ENCODE peak calls at places on chromosomes 3 and 15, in eight cellular contexts. P is body of pancreas, B is astrocyte of the spinal cord, T is right atrium auricular region, C is astrocyte of the cerebellum, K is GM12864, N is fibroblast of lung, S is pancreas. Y is an unnamed sample.

GRCh38 chr15:67082007-67082536 is 16.7 kb downstream of the SMAD3 start:
- DNase-seq in S (no peak), B (no peak), N (no peak), K (no peak), C (no peak), P (peak), T (no peak), Y (no peak)

GRCh38 chr3:46406786-46407611 is at the start of the genes CCR5AS and CCRL2:
- DNase-seq in T (peak), B (peak), S (no peak), P (peak), C (no peak), K (no peak), N (peak), Y (peak)

GRCh38 chr3:138921316-138922292 is 25.3 kb downstream of the FOXL2 start:
- DNase-seq in K (no peak), T (no peak), C (peak), P (no peak), S (no peak), B (peak), N (peak), Y (peak)

GRCh38 chr3:62667714-62668113 is 207.5 kb downstream of the CADPS start:
- DNase-seq in T (no peak), C (no peak), B (no peak), S (no peak), K (no peak), N (no peak), P (no peak), Y (no peak)

GRCh38 chr3:100710355-100711198 is 1.3 kb downstream of the TFG start:
- DNase-seq in C (peak), N (peak), B (peak), K (peak), T (no peak), P (peak), S (no peak), Y (peak)

GRCh38 chr3:196740476-196741400 is 1.1 kb downstream of the PAK2 start:
- DNase-seq in C (no peak), P (peak), N (peak), T (peak), K (no peak), B (peak), S (peak), Y (peak)

GRCh38 chr15:68385671-68386586 is 46.0 kb downstream of the ITGA11 start:
- DNase-seq in P (no peak), B (no peak), S (no peak), T (peak), C (no peak), N (no peak), K (no peak), Y (no peak)

GRCh38 chr15:31254431-31255175 is 72.0 kb upstream of the KLF13 start:
- DNase-seq in N (peak), B (peak), C (no peak), P (no peak), K (no peak), T (no peak), S (peak), Y (peak)

GRCh38 chr3:175187586-175187985 is 328.5 kb downstream of the NAALADL2 start:
- DNase-seq in S (no peak), N (peak), T (no peak), B (no peak), C (no peak), K (no peak), P (no peak), Y (no peak)

GRCh38 chr3:164791263-164791662 is 287.0 kb downstream of the SI start:
- DNase-seq in C (no peak), B (no peak), S (no peak), N (no peak), T (no peak), P (no peak), K (no peak), Y (no peak)

GRCh38 chr3:71087109-71088018 is 496.2 kb downstream of the FOXP1 start:
- DNase-seq in N (peak), B (peak), P (no peak), T (no peak), K (peak), C (no peak), S (no peak), Y (peak)

DNA sequence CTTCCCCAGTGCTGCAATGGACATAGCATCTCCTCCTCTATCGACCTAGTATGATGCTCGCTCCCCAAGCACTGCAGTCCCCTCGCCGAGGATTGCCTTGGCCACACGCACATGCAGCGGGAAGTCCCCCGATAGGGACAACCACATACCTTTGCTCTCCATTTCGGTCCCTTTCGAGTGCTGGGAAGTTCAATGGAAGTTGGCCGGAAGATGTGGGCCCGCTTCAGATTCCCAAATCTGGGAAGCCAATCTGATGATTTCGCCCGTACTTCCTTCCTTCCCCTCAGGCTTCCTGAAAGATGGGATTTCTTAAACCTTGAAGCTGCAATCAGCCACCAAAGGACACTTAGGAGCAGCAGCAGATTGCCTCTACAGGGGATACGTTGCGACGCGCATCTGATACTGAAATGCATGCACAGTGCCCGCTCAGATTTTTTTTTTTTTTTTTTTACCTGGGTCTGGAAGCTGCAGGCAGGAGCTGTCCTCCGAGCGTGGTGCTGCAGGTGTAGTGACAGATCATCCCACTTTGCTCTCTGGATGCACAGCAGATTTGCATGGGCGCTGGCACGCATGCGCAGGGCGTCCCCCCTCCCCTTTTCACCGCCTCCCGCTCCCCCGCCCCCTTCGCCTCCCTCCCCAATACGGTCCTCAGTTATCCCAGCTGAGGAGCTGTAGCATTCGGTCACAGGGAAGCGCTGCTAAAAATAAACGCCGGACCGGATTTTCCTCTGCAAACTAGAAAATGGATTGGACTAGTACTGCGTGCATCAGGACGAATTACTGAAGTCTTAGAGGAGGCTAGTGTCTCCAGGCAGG is at the start of gene FGF12:
- DNase-seq in S (peak), P (peak), N (peak), T (peak), C (peak), B (peak), K (no peak), Y (peak)
- H3K4me3 ChIP-seq in S (no peak), P (no peak), N (peak), T (peak), C (peak), B (no peak), K (no peak), Y (no peak)

GRCh38 chr15:25863067-25863967 is at the start of gene ATP10A:
- DNase-seq in N (peak), P (no peak), K (no peak), T (no peak), S (no peak), C (no peak), B (peak), Y (peak)

GRCh38 chr15:25862087-25862468 is 1.0 kb downstream of the ATP10A start:
- DNase-seq in N (peak), T (no peak), P (no peak), K (no peak), C (no peak), B (no peak), S (no peak), Y (no peak)

GRCh38 chr15:25860885-25861866 is 2.0 kb downstream of the ATP10A start:
- DNase-seq in K (no peak), B (no peak), T (no peak), N (no peak), P (no peak), C (no peak), S (no peak), Y (no peak)

GRCh38 chr15:25863968-25864580 is 947 bp upstream of the ATP10A start:
- DNase-seq in B (no peak), P (no peak), S (no peak), C (no peak), T (no peak), K (no peak), N (no peak), Y (no peak)

GRCh38 chr15:25862469-25863066 is 559 bp downstream of the ATP10A start:
- DNase-seq in P (no peak), N (peak), C (no peak), B (peak), S (no peak), T (no peak), K (no peak), Y (peak)
- TF ChIP-seq CTCF in P (no peak), N (no peak), C (no peak), B (no peak), S (no peak), T (no peak), K (no peak), Y (no peak)

GRCh38 chr15:55481842-55482241 is 26.2 kb downstream of the DNAAF4 start:
- DNase-seq in K (no peak), S (no peak), P (no peak), N (no peak), C (no peak), B (no peak), T (no peak), Y (no peak)

DNA sequence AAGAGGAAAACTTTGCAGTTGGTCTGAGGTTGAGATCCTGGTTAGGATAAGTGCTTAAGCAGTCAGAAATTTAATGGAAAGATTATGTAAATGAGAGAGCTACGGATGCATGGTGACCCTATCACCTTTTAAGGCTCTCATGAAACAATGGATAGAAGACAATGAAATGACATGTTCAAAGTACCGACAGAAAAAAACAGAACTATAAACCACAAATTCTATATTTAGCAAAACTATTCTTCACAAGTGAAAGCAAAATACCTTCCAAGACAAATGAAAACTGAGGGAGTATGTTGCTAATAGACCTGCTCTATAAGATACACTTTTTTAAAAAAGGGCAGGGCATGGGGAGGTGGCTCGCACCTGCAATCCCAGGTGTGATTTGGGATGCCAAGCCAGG is 32.2 kb downstream of the DNAAF4 start:
- DNase-seq in P (no peak), T (no peak), S (no peak), C (no peak), K (no peak), N (peak), B (no peak), Y (no peak)
- H3K4me3 ChIP-seq in P (no peak), T (no peak), S (no peak), C (no peak), K (no peak), N (no peak), B (no peak), Y (no peak)

GRCh38 chr3:15305366-15305844 is 27.0 kb downstream of the SH3BP5 start:
- DNase-seq in K (no peak), T (no peak), S (no peak), B (no peak), C (no peak), N (peak), P (no peak), Y (peak)
- TF ChIP-seq CTCF in K (peak), T (peak), S (peak), B (peak), C (peak), N (peak), P (no peak), Y (peak)

DNA sequence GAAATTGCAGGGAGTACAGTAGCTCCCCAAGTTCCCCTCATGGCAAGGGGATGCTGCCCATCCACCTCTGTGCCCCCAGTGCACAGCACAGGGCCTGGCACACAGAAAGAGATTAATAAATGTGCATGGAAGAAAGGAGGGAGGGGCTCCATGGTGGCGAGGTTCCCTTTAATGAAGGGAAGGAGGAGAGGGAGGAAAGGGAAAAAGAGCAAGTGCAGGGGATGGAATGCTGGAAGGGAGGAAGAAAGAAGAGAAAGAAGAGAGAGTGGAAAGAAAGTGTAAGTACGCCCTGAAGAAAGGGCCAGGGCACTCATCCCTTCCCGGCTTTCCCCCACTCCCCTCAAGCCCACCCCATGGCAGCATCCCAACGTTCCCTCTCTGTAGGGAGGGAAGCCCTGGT is 1.5 kb upstream of the VIPR1 start:
- DNase-seq in T (peak), C (no peak), K (no peak), N (no peak), P (no peak), S (no peak), B (no peak), Y (no peak)
- H3K4me3 ChIP-seq in T (no peak), C (no peak), K (no peak), N (no peak), P (no peak), S (no peak), B (no peak), Y (no peak)

DNA sequence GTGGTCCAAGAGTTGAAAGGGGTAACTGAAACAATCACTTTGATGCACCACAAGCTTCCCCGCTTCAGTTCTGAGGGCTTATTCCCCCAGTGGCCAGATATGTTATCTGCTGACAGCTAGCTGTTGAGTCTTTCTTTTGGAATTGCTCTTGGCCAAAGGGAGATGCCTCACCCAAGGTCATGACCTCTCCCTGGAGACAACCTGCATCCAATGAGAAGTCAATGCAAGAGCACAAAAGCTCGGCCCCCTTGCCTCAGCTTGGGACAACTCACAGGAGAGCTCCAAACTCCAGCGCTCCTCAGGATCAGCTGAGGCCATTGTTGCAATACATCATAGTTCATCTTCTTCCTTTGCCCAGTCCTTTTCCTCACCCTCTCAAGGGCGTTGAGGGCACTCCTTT is 31.0 kb upstream of the THBS1 start:
- DNase-seq in C (no peak), B (no peak), P (no peak), T (peak), N (no peak), K (no peak), S (no peak), Y (no peak)
- TF ChIP-seq CTCF in C (no peak), B (no peak), P (no peak), T (no peak), N (no peak), K (peak), S (no peak), Y (no peak)

GRCh38 chr3:9302425-9303181 is 53.2 kb upstream of the SRGAP3 start:
- DNase-seq in B (peak), K (peak), P (peak), S (peak), N (peak), T (peak), C (peak), Y (peak)
- H3K4me3 ChIP-seq in B (peak), K (no peak), P (no peak), S (no peak), N (peak), T (peak), C (peak), Y (no peak)

GRCh38 chr15:40357723-40358491 is at the start of gene DISP2:
- DNase-seq in B (peak), S (peak), C (no peak), P (peak), K (no peak), N (peak), T (peak), Y (peak)

GRCh38 chr15:40360015-40360414 is 2.0 kb downstream of the DISP2 start:
- DNase-seq in C (no peak), B (no peak), N (no peak), P (no peak), K (no peak), T (no peak), S (no peak), Y (no peak)

GRCh38 chr15:40357246-40357645 is 773 bp upstream of the DISP2 start:
- DNase-seq in S (no peak), T (no peak), C (no peak), K (no peak), P (no peak), N (no peak), B (no peak), Y (no peak)

GRCh38 chr15:40355976-40356585 is 1.9 kb upstream of the DISP2 start:
- DNase-seq in P (no peak), B (no peak), K (no peak), C (no peak), N (no peak), S (no peak), T (no peak), Y (no peak)

DNA sequence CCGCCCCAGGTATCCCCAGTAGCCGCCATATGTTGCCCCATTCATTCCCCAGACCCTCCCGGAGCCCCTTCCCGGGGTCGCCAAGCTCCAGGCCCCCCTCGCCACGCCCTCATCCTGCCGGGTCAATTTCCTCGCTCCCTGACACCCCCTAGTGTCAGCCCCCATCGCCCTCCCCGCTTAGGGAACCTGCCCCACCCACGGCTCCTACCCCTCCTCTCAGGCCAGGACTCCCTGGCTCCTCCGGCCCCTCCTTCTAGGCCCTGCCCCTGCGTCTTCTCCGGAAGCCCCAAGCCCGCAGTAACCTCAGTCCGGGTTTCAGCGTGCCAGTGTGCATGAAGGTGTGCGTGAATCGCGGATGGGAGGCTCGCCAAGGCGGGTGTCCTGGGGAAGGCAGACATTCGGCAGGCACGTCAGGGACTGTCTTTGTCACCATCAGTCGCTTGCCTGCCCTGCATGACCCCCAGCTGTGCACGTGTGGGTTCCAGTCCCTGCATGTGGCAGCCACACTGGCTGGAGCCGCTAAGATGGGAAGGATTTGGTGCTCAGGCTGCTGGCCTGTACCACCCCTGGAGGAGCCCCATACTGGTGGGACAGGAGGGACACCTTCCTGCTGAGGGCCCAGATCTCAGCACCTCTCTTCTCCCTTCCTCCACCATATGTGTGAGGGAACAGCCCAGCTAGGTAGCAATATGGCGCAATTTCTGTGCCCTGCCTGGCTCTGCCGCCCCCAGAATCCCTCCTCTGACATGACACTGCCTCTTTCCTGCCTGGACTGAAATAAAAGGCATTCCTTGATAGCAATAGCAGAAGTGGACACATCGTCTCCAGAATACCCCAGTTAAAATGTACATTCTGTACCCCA is 704 bp downstream of the DISP2 start:
- DNase-seq in P (no peak), B (no peak), S (no peak), C (no peak), T (no peak), K (no peak), N (no peak), Y (no peak)
- TF ChIP-seq CTCF in P (no peak), B (peak), S (no peak), C (peak), T (no peak), K (peak), N (no peak), Y (no peak)

DNA sequence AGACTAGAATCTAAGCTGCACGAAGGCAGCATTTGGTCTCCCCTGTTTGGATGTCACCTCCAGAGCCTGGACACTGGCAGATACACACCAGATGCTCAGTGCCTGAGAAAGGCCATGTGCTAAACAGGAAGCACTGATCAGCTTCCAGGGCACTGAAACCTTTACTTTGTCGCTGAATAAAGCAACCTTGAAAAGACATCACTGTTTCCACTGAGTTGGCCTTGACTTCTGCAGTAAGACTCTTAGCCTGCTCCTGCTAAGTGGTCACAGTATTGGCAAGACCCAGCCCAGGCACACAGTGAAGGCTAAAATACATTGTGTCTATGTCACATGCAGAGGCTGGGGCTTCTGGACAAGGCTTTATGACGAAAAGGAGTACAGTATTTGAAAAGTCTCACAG is 104.3 kb upstream of the ICE2 start:
- DNase-seq in K (no peak), C (no peak), T (no peak), S (no peak), B (no peak), N (no peak), P (no peak), Y (no peak)
- H3K4me3 ChIP-seq in K (no peak), C (no peak), T (no peak), S (no peak), B (no peak), N (no peak), P (no peak), Y (no peak)

GRCh38 chr3:140216249-140216648 is 281.3 kb downstream of the CLSTN2 start:
- DNase-seq in S (no peak), N (no peak), P (no peak), K (peak), B (no peak), T (no peak), C (no peak), Y (no peak)

GRCh38 chr3:140223631-140224030 is 288.6 kb downstream of the CLSTN2 start:
- DNase-seq in N (peak), B (peak), T (no peak), K (no peak), C (peak), P (no peak), S (no peak), Y (no peak)

GRCh38 chr3:140219161-140219745 is 284.3 kb downstream of the CLSTN2 start:
- DNase-seq in K (no peak), S (no peak), N (no peak), B (no peak), P (no peak), T (no peak), C (no peak), Y (no peak)

GRCh38 chr3:140223197-140223596 is 288.2 kb downstream of the CLSTN2 start:
- DNase-seq in S (no peak), C (no peak), T (no peak), P (no peak), N (no peak), B (no peak), K (no peak), Y (no peak)

GRCh38 chr3:140219923-140220452 is 285.0 kb downstream of the CLSTN2 start:
- DNase-seq in K (peak), S (no peak), N (no peak), P (no peak), C (no peak), T (no peak), B (no peak), Y (no peak)
- TF ChIP-seq CTCF in K (peak), S (no peak), N (no peak), P (no peak), C (no peak), T (no peak), B (peak), Y (no peak)

Y was measured in fibroblast of pulmonary artery.